ENCODE peak calls at places on chromosomes 16 and 17, in four cellular contexts. B is CD4-positive, alpha-beta T cell; O is astrocyte of the spinal cord; C is AG08395. W is an unnamed sample.

GRCh38 chr17:48997103-48997826 is at the start of gene IGF2BP1:
- DNase-seq in B (no peak), O (peak; percentile 84), C (no peak), W (no peak)

GRCh38 chr17:78257810-78258322 is 26.4 kb downstream of the TMEM235 start:
- DNase-seq in B (no peak), O (peak; percentile 22), C (no peak), W (no peak)

GRCh38 chr17:17613708-17614114 is 22.2 kb upstream of the PEMT start:
- DNase-seq in B (peak; percentile 25), O (peak; percentile 73), C (peak; percentile 81), W (peak; percentile 55)

GRCh38 chr17:55588858-55589257 is 77.6 kb upstream of the SMIM36 start:
- DNase-seq in B (no peak), O (peak; percentile 29), C (peak; percentile 38), W (no peak)

GRCh38 chr17:1110844-1111598 is 68.8 kb downstream of the ABR start:
- DNase-seq in B (no peak), O (peak; percentile 92), C (peak; percentile 85), W (peak; percentile 53)

GRCh38 chr16:27189335-27189972 is 13.9 kb upstream of the KDM8 start:
- DNase-seq in B (no peak), O (no peak), C (no peak), W (no peak)

GRCh38 chr17:57578608-57578990 is 166.5 kb downstream of the CCDC182 start:
- DNase-seq in B (no peak), O (no peak), C (no peak), W (peak; percentile 33)

GRCh38 chr16:57743886-57744645 is 8.5 kb downstream of the KATNB1 start:
- DNase-seq in B (no peak), O (no peak), C (no peak), W (no peak)

GRCh38 chr17:78596871-78597635 is 19.9 kb upstream of the DNAH17 start:
- DNase-seq in B (no peak), O (no peak), C (no peak), W (no peak)

GRCh38 chr17:80086081-80086480 is 15.3 kb upstream of the GAA start:
- DNase-seq in B (no peak), O (no peak), C (no peak), W (no peak)

GRCh38 chr16:89193021-89193575 is 7.2 kb downstream of the SLC22A31 start:
- DNase-seq in B (no peak), O (peak; percentile 75), C (peak; percentile 71), W (no peak)

GRCh38 chr17:58911741-58912343 is 156.2 kb downstream of the PPM1E start:
- DNase-seq in B (no peak), O (no peak), C (no peak), W (no peak)